ENCODE peak calls at places on chromosomes 3 and 15, in four cellular contexts. D is GM12878, E is HepG2, G is K562. H is an unnamed sample.

GRCh38 chr3:26984601-26985000 is 362.0 kb downstream of the LRRC3B start:
- DNase-seq in D (no peak), G (no peak), E (no peak), H (no peak)

GRCh38 chr15:58453931-58454793 is 22.4 kb downstream of the LIPC start:
- DNase-seq in D (no peak), E (no peak), G (peak; percentile 25), H (no peak)

GRCh38 chr3:133792171-133792763 is 13.3 kb upstream of the SRPRB start:
- DNase-seq in D (no peak), G (no peak), E (no peak), H (no peak)

GRCh38 chr3:24305795-24306467 is 188.7 kb downstream of the THRB start:
- DNase-seq in G (peak; percentile 42), D (no peak), E (no peak), H (peak; percentile 53)

GRCh38 chr15:59278120-59278519 is 71.5 kb downstream of the LDHAL6B start:
- DNase-seq in G (no peak), E (peak; percentile 74), D (no peak), H (no peak)

GRCh38 chr3:189056612-189057352 is 115.0 kb upstream of the TPRG1 start:
- DNase-seq in G (no peak), E (no peak), D (no peak), H (no peak)

GRCh38 chr15:89874926-89875564 is 18.7 kb downstream of the AP3S2 start:
- DNase-seq in G (peak; percentile 80), E (peak; percentile 46), D (no peak), H (peak; percentile 85)

GRCh38 chr3:69822501-69822900 is 83.2 kb downstream of the MITF start:
- DNase-seq in G (no peak), D (no peak), E (no peak), H (no peak)

GRCh38 chr3:114155370-114155821 is 23.5 kb downstream of the DRD3 start:
- DNase-seq in D (no peak), E (peak; percentile 21), G (peak; percentile 35), H (peak; percentile 55)

GRCh38 chr3:192413461-192413860 is 313.9 kb downstream of the FGF12 start:
- DNase-seq in E (no peak), D (no peak), G (no peak), H (no peak)

GRCh38 chr15:96893159-96893906 is 562.8 kb downstream of the NR2F2 start:
- DNase-seq in E (no peak), G (no peak), D (no peak), H (peak; percentile 20)

GRCh38 chr3:32245200-32245599 is 6.7 kb downstream of the CMTM8 start:
- DNase-seq in D (no peak), E (no peak), G (no peak), H (no peak)

GRCh38 chr3:50815844-50816243 is 141.1 kb downstream of the DOCK3 start:
- DNase-seq in E (no peak), G (no peak), D (no peak), H (no peak)

GRCh38 chr3:194201953-194202666 is 66.2 kb downstream of the HES1 start:
- DNase-seq in G (no peak), D (no peak), E (no peak), H (no peak)

GRCh38 chr3:54557538-54558419 is 370.1 kb downstream of the LRTM1 start:
- DNase-seq in E (no peak), G (no peak), D (no peak), H (no peak)

GRCh38 chr15:78509726-78510312 is 2.4 kb downstream of the HYKK start:
- DNase-seq in E (no peak), G (no peak), D (no peak), H (no peak)

GRCh38 chr3:120858501-120858900 is 49.5 kb upstream of the STXBP5L start:
- DNase-seq in G (no peak), E (no peak), D (no peak), H (no peak)

GRCh38 chr3:181329024-181329423 is 339.5 kb upstream of the DNAJC19 start:
- DNase-seq in G (no peak), E (no peak), D (no peak), H (no peak)

GRCh38 chr3:81568378-81568777 is 193.1 kb downstream of the GBE1 start:
- DNase-seq in G (no peak), E (no peak), D (no peak), H (no peak)

GRCh38 chr3:12479919-12480425 is 4.3 kb upstream of the TSEN2 start:
- DNase-seq in G (peak; percentile 72), E (peak; percentile 66), D (no peak), H (peak; percentile 32)

GRCh38 chr3:194773216-194773615 is 87.5 kb downstream of the FAM43A start:
- DNase-seq in G (no peak), D (no peak), E (no peak), H (no peak)

GRCh38 chr3:134827213-134827612 is 32.2 kb downstream of the EPHB1 start:
- DNase-seq in G (no peak), E (no peak), D (no peak), H (no peak)

GRCh38 chr3:186922790-186923189 is 7.5 kb upstream of the ST6GAL1 start:
- DNase-seq in D (no peak), G (no peak), E (no peak), H (no peak)

GRCh38 chr3:186917660-186918312 is 12.5 kb upstream of the ST6GAL1 start:
- DNase-seq in D (no peak), E (no peak), G (no peak), H (no peak)

GRCh38 chr3:186921578-186921977 is 8.7 kb upstream of the ST6GAL1 start:
- DNase-seq in E (no peak), D (no peak), G (no peak), H (no peak)

GRCh38 chr3:186922224-186922623 is 8.1 kb upstream of the ST6GAL1 start:
- DNase-seq in D (no peak), G (no peak), E (no peak), H (no peak)

DNA sequence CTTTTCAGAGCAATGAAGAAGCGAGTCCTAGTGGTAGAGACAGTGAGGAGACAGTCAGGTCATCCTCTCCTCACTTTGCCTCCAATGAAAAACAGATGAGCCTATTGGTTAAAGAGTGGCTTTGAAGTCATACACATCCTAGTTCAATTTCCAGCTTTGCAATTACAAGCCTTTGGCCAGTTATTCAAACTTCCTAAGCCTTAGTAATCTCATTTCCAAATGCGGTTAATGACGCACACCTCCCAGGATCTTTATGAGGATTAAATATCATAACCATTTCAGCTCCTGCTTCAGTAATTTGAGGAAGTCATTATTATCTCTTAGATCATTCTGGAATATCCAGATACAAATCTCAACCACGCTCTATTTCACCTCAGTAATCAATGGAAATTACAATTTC is 10.0 kb upstream of the ST6GAL1 start:
- DNase-seq in D (no peak), E (no peak), G (no peak), H (no peak)
- TF ChIP-seq TCF7 in D (no peak), E (no peak), G (no peak), H (no peak)

GRCh38 chr15:40500584-40501330 is 30.0 kb downstream of the CHST14 start:
- DNase-seq in D (no peak), E (no peak), G (no peak), H (no peak)
- TF ChIP-seq TCF7 in D (no peak), E (no peak), G (no peak), H (no peak)

DNA sequence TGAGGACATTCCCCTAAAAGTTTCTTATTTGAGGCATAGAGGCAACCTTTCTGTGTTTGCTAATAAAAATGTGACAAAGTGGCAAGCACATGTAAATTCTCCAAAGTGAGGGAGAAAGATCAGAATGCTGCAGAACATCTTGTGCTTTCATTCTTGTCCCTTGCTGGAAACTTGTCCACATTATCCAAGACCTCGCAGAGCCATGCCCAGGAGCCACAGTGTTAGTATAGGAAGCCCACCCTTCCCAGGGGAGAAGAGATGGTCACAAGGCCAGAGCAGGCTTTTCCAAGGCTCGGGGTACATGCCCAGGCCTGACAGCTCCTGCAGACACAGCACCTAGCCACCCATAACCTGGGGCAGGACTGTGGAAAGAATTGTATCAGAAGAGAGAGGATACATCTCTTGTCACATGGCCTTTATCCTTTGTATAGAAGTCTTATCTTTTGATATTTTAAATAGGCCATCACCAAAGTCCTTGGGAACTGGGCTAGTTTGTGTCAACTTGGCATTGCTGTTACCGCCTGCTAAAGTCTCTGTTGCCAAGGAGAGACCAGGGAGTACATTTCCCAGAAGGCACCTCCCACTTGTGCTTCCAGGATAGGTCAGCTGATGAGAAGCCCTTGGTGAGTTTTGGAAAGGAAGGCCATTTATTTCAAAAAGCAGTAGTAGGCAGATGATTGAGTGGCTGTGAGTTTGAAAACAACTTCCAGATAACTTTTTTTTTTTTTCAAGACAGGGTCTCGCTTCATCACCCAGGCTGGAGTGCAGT is 10.5 kb downstream of the DLEC1 start:
- DNase-seq in G (no peak), E (no peak), D (no peak), H (no peak)
- TF ChIP-seq TCF7 in G (no peak), E (no peak), D (no peak), H (no peak)

GRCh38 chr15:38688761-38689160 is 124.1 kb upstream of the RASGRP1 start:
- DNase-seq in G (no peak), E (no peak), D (no peak), H (no peak)
- TF ChIP-seq TCF7 in G (no peak), E (no peak), D (no peak), H (no peak)

GRCh38 chr3:80334534-80334933 is 566.7 kb upstream of the ROBO1 start:
- DNase-seq in G (no peak), E (no peak), D (no peak), H (no peak)

GRCh38 chr3:80331768-80332167 is 564.0 kb upstream of the ROBO1 start:
- DNase-seq in G (no peak), E (no peak), D (no peak), H (no peak)
- TF ChIP-seq TCF7 in G (no peak), E (no peak), D (no peak), H (no peak)

GRCh38 chr15:34275721-34276120 is 50.9 kb downstream of the EMC4 start:
- DNase-seq in D (no peak), G (no peak), E (no peak), H (no peak)
- TF ChIP-seq TCF7 in D (no peak), G (no peak), E (no peak), H (no peak)

GRCh38 chr15:68290715-68291114 is 13.2 kb downstream of the FEM1B start:
- DNase-seq in D (no peak), E (no peak), G (no peak), H (no peak)
- TF ChIP-seq TCF7 in D (no peak), E (no peak), G (no peak), H (no peak)

H was measured in WTC11.